ENCODE peak calls at places on chromosomes 6 and 20, in nine cellular contexts. N is NCI-H2171 treated with DMSO at 0.1 percent for 48 hours; R is activated T-helper 1 cell treated with anti-CD3 and anti-CD28 coated beads, Interleukin-12 subunit alpha, Interleukin-12 subunit beta, Interleukin-2, Interleukin-4 antibody, amounts not matched to agents 30 ng/mL and 10 ng/mL and 1 ng/mL, durations not matched to agents 14 hours and 24 hours and 36 hours; U is C1 segment of cervical spinal cord; Z is HuH-7.5; A is transverse colon; Y is vagina; M is DMS79; D is COR-L47. F is an unnamed sample.

GRCh38 chr6:116008470-116009229 is 52.0 kb downstream of the FRK start:
- DNase-seq in N (no peak), R (no peak), U (peak), Z (no peak), A (no peak), Y (no peak), M (no peak), D (no peak), F (no peak)

GRCh38 chr20:50193169-50193850 is 2.7 kb downstream of the CEBPB start:
- DNase-seq in N (no peak), R (no peak), U (peak), Z (no peak), A (no peak), Y (no peak), M (no peak), D (no peak), F (no peak)

GRCh38 chr6:31575952-31576684 is 753 bp downstream of the TNF start:
- DNase-seq in N (peak), R (no peak), U (no peak), Z (no peak), A (no peak), Y (no peak), M (no peak), D (no peak), F (no peak)

GRCh38 chr6:41469156-41469950 is 76.8 kb upstream of the FOXP4 start:
- DNase-seq in N (no peak), R (no peak), U (no peak), Z (no peak), A (no peak), Y (no peak), M (no peak), D (no peak), F (no peak)

GRCh38 chr20:21607971-21608735 is 94.3 kb upstream of the NKX2-2 start:
- DNase-seq in N (no peak), R (no peak), U (peak), Z (no peak), A (peak), Y (no peak), M (peak), D (peak), F (no peak)

GRCh38 chr6:166678426-166678825 is 51.4 kb upstream of the RPS6KA2 start:
- DNase-seq in N (no peak), R (no peak), U (no peak), Z (no peak), A (no peak), Y (no peak), M (no peak), D (no peak), F (no peak)

GRCh38 chr6:150208606-150209352 is 65.9 kb downstream of the PPP1R14C start:
- DNase-seq in N (no peak), R (no peak), U (no peak), Z (no peak), A (no peak), Y (no peak), M (no peak), D (peak), F (no peak)

GRCh38 chr6:116536216-116536621 is 9.3 kb downstream of the TRAPPC3L start:
- DNase-seq in N (peak), R (peak), U (no peak), Z (peak), A (no peak), Y (no peak), M (peak), D (peak), F (peak)

GRCh38 chr6:45643136-45643535 is 265.4 kb upstream of the SUPT3H start:
- DNase-seq in N (no peak), R (no peak), U (no peak), Z (no peak), A (no peak), Y (no peak), M (no peak), D (no peak), F (no peak)

GRCh38 chr20:4666001-4666470 is 55.7 kb upstream of the PRND start:
- DNase-seq in N (no peak), R (peak), U (no peak), Z (no peak), A (peak), Y (no peak), M (no peak), D (no peak), F (no peak)

GRCh38 chr6:37323568-37323967 is 30.2 kb upstream of the RNF8 start:
- DNase-seq in N (peak), R (no peak), U (no peak), Z (no peak), A (no peak), Y (no peak), M (peak), D (peak), F (no peak)

GRCh38 chr20:3038454-3038853 is 5.0 kb upstream of the GNRH2 start:
- DNase-seq in N (no peak), R (no peak), U (no peak), Z (no peak), A (no peak), Y (no peak), M (no peak), D (no peak), F (no peak)

GRCh38 chr6:150328744-150329400 is 39.9 kb upstream of the IYD start:
- DNase-seq in N (no peak), R (no peak), U (no peak), Z (no peak), A (no peak), Y (no peak), M (no peak), D (no peak), F (no peak)

GRCh38 chr6:89610149-89610642 is 28.4 kb downstream of the LYRM2 start:
- DNase-seq in N (peak), R (peak), U (no peak), Z (peak), A (peak), Y (no peak), M (no peak), D (peak), F (peak)

GRCh38 chr6:159151266-159151855 is 17.8 kb upstream of the FNDC1 start:
- DNase-seq in N (peak), R (no peak), U (no peak), Z (no peak), A (peak), Y (no peak), M (no peak), D (no peak), F (no peak)

GRCh38 chr6:155274106-155274505 is 10.3 kb downstream of the CLDN20 start:
- DNase-seq in N (no peak), R (no peak), U (no peak), Z (no peak), A (no peak), Y (no peak), M (no peak), D (no peak), F (no peak)

GRCh38 chr6:126937426-126937825 is 181.0 kb upstream of the RSPO3 start:
- DNase-seq in N (no peak), R (no peak), U (no peak), Z (no peak), A (no peak), Y (no peak), M (no peak), D (no peak), F (no peak)

GRCh38 chr20:63370623-63371176 is 9.6 kb upstream of the CHRNA4 start:
- DNase-seq in N (peak), R (no peak), U (no peak), Z (no peak), A (no peak), Y (no peak), M (no peak), D (no peak), F (no peak)

GRCh38 chr6:18340781-18341551 is 46.2 kb upstream of the RNF144B start:
- DNase-seq in N (no peak), R (no peak), U (no peak), Z (no peak), A (no peak), Y (no peak), M (no peak), D (no peak), F (no peak)

GRCh38 chr6:64489760-64490159 is 854.2 kb downstream of the PHF3 start:
- DNase-seq in N (no peak), R (no peak), U (no peak), Z (no peak), A (no peak), Y (no peak), M (no peak), D (no peak), F (no peak)

GRCh38 chr20:20492521-20493334 is 124.8 kb downstream of the INSM1 start:
- DNase-seq in N (peak), R (no peak), U (peak), Z (no peak), A (no peak), Y (no peak), M (no peak), D (peak), F (no peak)

GRCh38 chr6:10759312-10759839 is 11.8 kb downstream of the TMEM14B start:
- DNase-seq in N (peak), R (no peak), U (no peak), Z (no peak), A (no peak), Y (no peak), M (no peak), D (peak), F (no peak)

GRCh38 chr20:57048027-57048869 is 218.2 kb downstream of the BMP7 start:
- DNase-seq in N (no peak), R (no peak), U (no peak), Z (peak), A (peak), Y (no peak), M (no peak), D (no peak), F (no peak)

GRCh38 chr6:12958052-12958706 is 241.6 kb downstream of the PHACTR1 start:
- DNase-seq in N (no peak), R (no peak), U (peak), Z (no peak), A (no peak), Y (no peak), M (no peak), D (no peak), F (no peak)

GRCh38 chr6:88492824-88493223 is 326.7 kb upstream of the CNR1 start:
- DNase-seq in N (peak), R (no peak), U (no peak), Z (no peak), A (no peak), Y (no peak), M (no peak), D (no peak), F (no peak)

GRCh38 chr20:35254448-35254999 is 23.4 kb downstream of the MMP24OS start:
- DNase-seq in N (no peak), R (no peak), U (no peak), Z (no peak), A (no peak), Y (no peak), M (no peak), D (no peak), F (no peak)

GRCh38 chr20:57696401-57696961 is 13.3 kb downstream of the PMEPA1 start:
- DNase-seq in N (peak), R (no peak), U (no peak), Z (no peak), A (no peak), Y (no peak), M (no peak), D (no peak), F (no peak)

GRCh38 chr6:11918739-11919605 is 93.1 kb upstream of the HIVEP1 start:
- DNase-seq in N (no peak), R (no peak), U (no peak), Z (no peak), A (no peak), Y (no peak), M (no peak), D (peak), F (no peak)

GRCh38 chr6:78810698-78811097 is 56.7 kb upstream of the IRAK1BP1 start:
- DNase-seq in N (no peak), R (no peak), U (no peak), Z (no peak), A (no peak), Y (no peak), M (no peak), D (no peak), F (no peak)

GRCh38 chr6:128482642-128483041 is 37.8 kb downstream of the PTPRK start:
- DNase-seq in N (peak), R (no peak), U (no peak), Z (no peak), A (no peak), Y (no peak), M (no peak), D (no peak), F (no peak)

GRCh38 chr6:28953039-28953872 is 29.5 kb upstream of the TRIM27 start:
- DNase-seq in N (peak), R (peak), U (peak), Z (peak), A (peak), Y (no peak), M (no peak), D (peak), F (no peak)

GRCh38 chr6:85642774-85643529 is at the start of gene SYNCRIP:
- DNase-seq in N (peak), R (peak), U (peak), Z (peak), A (peak), Y (peak), M (peak), D (peak), F (peak)

GRCh38 chr20:43389231-43389630 is 68.5 kb upstream of the SRSF6 start:
- DNase-seq in N (no peak), R (no peak), U (no peak), Z (no peak), A (no peak), Y (no peak), M (no peak), D (no peak), F (no peak)

GRCh38 chr6:47836639-47837038 is 54.8 kb downstream of the OPN5 start:
- DNase-seq in N (no peak), R (no peak), U (no peak), Z (no peak), A (no peak), Y (no peak), M (no peak), D (no peak), F (no peak)

GRCh38 chr6:157861814-157862213 is 38.8 kb downstream of the SNX9 start:
- DNase-seq in N (no peak), R (no peak), U (no peak), Z (no peak), A (no peak), Y (no peak), M (no peak), D (no peak), F (no peak)

GRCh38 chr20:54167909-54168872 is 5.6 kb downstream of the CYP24A1 start:
- DNase-seq in N (peak), R (no peak), U (no peak), Z (peak), A (no peak), Y (no peak), M (no peak), D (no peak), F (no peak)

GRCh38 chr6:26033132-26033941 is 53.9 kb upstream of the HFE start:
- DNase-seq in N (peak), R (peak), U (peak), Z (peak), A (peak), Y (no peak), M (peak), D (peak), F (peak)

GRCh38 chr6:97501875-97502274 is 218.9 kb upstream of the MMS22L start:
- DNase-seq in N (no peak), R (no peak), U (no peak), Z (no peak), A (no peak), Y (no peak), M (no peak), D (no peak), F (no peak)

F was measured in GDM1.